ENCODE peak calls at places on chromosomes 13 and 19, in seven cellular contexts. Y is aorta, B is left colon, E is WTC11, S is GM18507, W is tibial nerve, J is cerebellar cortex. O is an unnamed sample.
A peak's percentile ranks its signal among the peaks of the same experiment; 100 is the strongest.

GRCh38 chr13:45325806-45326205 is 15.2 kb downstream of the TPT1 start:
- DNase-seq in Y (peak; percentile 67), B (no peak), E (no peak), S (no peak), W (peak; percentile 26), J (no peak), O (peak; percentile 80)

GRCh38 chr19:2507109-2507508 is 31.2 kb downstream of the GADD45B start:
- DNase-seq in Y (no peak), B (peak; percentile 59), E (no peak), S (no peak), W (no peak), J (no peak), O (no peak)

GRCh38 chr13:95643471-95643813 is 1.1 kb downstream of the DZIP1 start:
- DNase-seq in Y (no peak), B (no peak), E (no peak), S (no peak), W (no peak), J (peak; percentile 65), O (no peak)

GRCh38 chr19:10408511-10409291 is 5.4 kb upstream of the CDC37 start:
- DNase-seq in Y (peak; percentile 87), B (no peak), E (no peak), S (no peak), W (no peak), J (peak; percentile 65), O (no peak)

GRCh38 chr13:53408847-53409568 is 380.4 kb downstream of the OLFM4 start:
- DNase-seq in Y (no peak), B (no peak), E (no peak), S (no peak), W (no peak), J (no peak), O (no peak)

GRCh38 chr13:112972867-112973576 is 4.0 kb downstream of the MCF2L start:
- DNase-seq in Y (no peak), B (no peak), E (no peak), S (no peak), W (no peak), J (peak; percentile 41), O (no peak)

GRCh38 chr19:3343619-3344502 is 22.5 kb upstream of the NFIC start:
- DNase-seq in Y (peak; percentile 93), B (peak; percentile 84), E (peak; percentile 55), S (no peak), W (peak; percentile 83), J (peak; percentile 93), O (peak; percentile 87)

GRCh38 chr19:7679017-7679720 is 1.5 kb upstream of the TRAPPC5 start:
- DNase-seq in Y (peak; percentile 55), B (peak; percentile 44), E (no peak), S (peak; percentile 68), W (no peak), J (peak; percentile 66), O (peak; percentile 64)

GRCh38 chr19:39030854-39031367 is 1.4 kb downstream of the FBXO27 start:
- DNase-seq in Y (no peak), B (no peak), E (no peak), S (no peak), W (no peak), J (no peak), O (no peak)